ENCODE peak calls at places on chromosomes 13 and 19, in nine cellular contexts. One of them, this sample, is unnamed.

GRCh38 chr19:34667349-34668076 is 9.4 kb downstream of the SCGB2B2 start:
- DNase-seq in ovary: no peak
- DNase-seq in breast epithelium: no peak
- DNase-seq in esophagus muscularis mucosa: no peak
- DNase-seq in effector memory CD4-positive, alpha-beta T cell: no peak
- DNase-seq in tibial nerve: no peak
- DNase-seq in suprapubic skin: no peak
- DNase-seq in Caco-2: no peak
- DNase-seq in foreskin fibroblast: peak
- DNase-seq in this sample: peak

GRCh38 chr19:13610042-13610691 is 103.9 kb upstream of the CACNA1A start:
- DNase-seq in ovary: no peak
- DNase-seq in breast epithelium: no peak
- DNase-seq in esophagus muscularis mucosa: no peak
- DNase-seq in effector memory CD4-positive, alpha-beta T cell: no peak
- DNase-seq in tibial nerve: no peak
- DNase-seq in suprapubic skin: no peak
- DNase-seq in Caco-2: no peak
- DNase-seq in foreskin fibroblast: no peak
- DNase-seq in this sample: no peak

GRCh38 chr19:1525343-1525742 is 1.5 kb downstream of the PLK5 start:
- DNase-seq in ovary: no peak
- DNase-seq in breast epithelium: no peak
- DNase-seq in esophagus muscularis mucosa: no peak
- DNase-seq in effector memory CD4-positive, alpha-beta T cell: no peak
- DNase-seq in tibial nerve: no peak
- DNase-seq in suprapubic skin: no peak
- DNase-seq in Caco-2: no peak
- DNase-seq in foreskin fibroblast: no peak
- DNase-seq in this sample: no peak

GRCh38 chr13:100235311-100235901 is 146.5 kb downstream of the PCCA start:
- DNase-seq in ovary: no peak
- DNase-seq in breast epithelium: no peak
- DNase-seq in esophagus muscularis mucosa: no peak
- DNase-seq in effector memory CD4-positive, alpha-beta T cell: no peak
- DNase-seq in tibial nerve: peak
- DNase-seq in suprapubic skin: no peak
- DNase-seq in Caco-2: no peak
- DNase-seq in foreskin fibroblast: peak
- DNase-seq in this sample: peak

GRCh38 chr13:63605962-63606361 is 2190.3 kb upstream of the PCDH20 start:
- DNase-seq in ovary: no peak
- DNase-seq in breast epithelium: no peak
- DNase-seq in esophagus muscularis mucosa: no peak
- DNase-seq in effector memory CD4-positive, alpha-beta T cell: no peak
- DNase-seq in tibial nerve: no peak
- DNase-seq in suprapubic skin: no peak
- DNase-seq in Caco-2: no peak
- DNase-seq in foreskin fibroblast: peak
- DNase-seq in this sample: peak

GRCh38 chr13:112760440-112760839 is 70.6 kb downstream of the ATP11A start:
- DNase-seq in ovary: no peak
- DNase-seq in breast epithelium: no peak
- DNase-seq in esophagus muscularis mucosa: no peak
- DNase-seq in effector memory CD4-positive, alpha-beta T cell: no peak
- DNase-seq in tibial nerve: no peak
- DNase-seq in suprapubic skin: no peak
- DNase-seq in Caco-2: no peak
- DNase-seq in foreskin fibroblast: peak
- DNase-seq in this sample: no peak

GRCh38 chr19:47353307-47353712 is 4.2 kb downstream of the DHX34 start:
- DNase-seq in ovary: no peak
- DNase-seq in breast epithelium: no peak
- DNase-seq in esophagus muscularis mucosa: no peak
- DNase-seq in effector memory CD4-positive, alpha-beta T cell: no peak
- DNase-seq in tibial nerve: no peak
- DNase-seq in suprapubic skin: no peak
- DNase-seq in Caco-2: no peak
- DNase-seq in foreskin fibroblast: no peak
- DNase-seq in this sample: no peak

GRCh38 chr19:57245959-57246358 is 5.5 kb downstream of the ZNF805 start:
- DNase-seq in ovary: no peak
- DNase-seq in breast epithelium: no peak
- DNase-seq in esophagus muscularis mucosa: peak
- DNase-seq in effector memory CD4-positive, alpha-beta T cell: no peak
- DNase-seq in tibial nerve: no peak
- DNase-seq in suprapubic skin: no peak
- DNase-seq in Caco-2: no peak
- DNase-seq in foreskin fibroblast: no peak
- DNase-seq in this sample: no peak

GRCh38 chr13:35789335-35790166 is 313.1 kb upstream of the MAB21L1 start:
- DNase-seq in ovary: no peak
- DNase-seq in breast epithelium: no peak
- DNase-seq in esophagus muscularis mucosa: no peak
- DNase-seq in effector memory CD4-positive, alpha-beta T cell: no peak
- DNase-seq in tibial nerve: no peak
- DNase-seq in suprapubic skin: no peak
- DNase-seq in Caco-2: no peak
- DNase-seq in foreskin fibroblast: no peak
- DNase-seq in this sample: no peak

GRCh38 chr19:511101-511841 is 4.0 kb downstream of the TPGS1 start:
- DNase-seq in ovary: no peak
- DNase-seq in breast epithelium: no peak
- DNase-seq in esophagus muscularis mucosa: no peak
- DNase-seq in effector memory CD4-positive, alpha-beta T cell: peak
- DNase-seq in tibial nerve: no peak
- DNase-seq in suprapubic skin: no peak
- DNase-seq in Caco-2: no peak
- DNase-seq in foreskin fibroblast: no peak
- DNase-seq in this sample: no peak

GRCh38 chr19:54430306-54431254 is 15.3 kb downstream of the TTYH1 start:
- DNase-seq in ovary: peak
- DNase-seq in breast epithelium: no peak
- DNase-seq in esophagus muscularis mucosa: no peak
- DNase-seq in effector memory CD4-positive, alpha-beta T cell: no peak
- DNase-seq in tibial nerve: no peak
- DNase-seq in suprapubic skin: peak
- DNase-seq in Caco-2: peak
- DNase-seq in foreskin fibroblast: no peak
- DNase-seq in this sample: no peak

GRCh38 chr19:41897820-41898219 is 14.8 kb downstream of the ARHGEF1 start:
- DNase-seq in ovary: no peak
- DNase-seq in breast epithelium: no peak
- DNase-seq in esophagus muscularis mucosa: no peak
- DNase-seq in effector memory CD4-positive, alpha-beta T cell: no peak
- DNase-seq in tibial nerve: no peak
- DNase-seq in suprapubic skin: no peak
- DNase-seq in Caco-2: no peak
- DNase-seq in foreskin fibroblast: no peak
- DNase-seq in this sample: no peak

GRCh38 chr19:31783592-31783991 is 434.4 kb upstream of the TSHZ3 start:
- DNase-seq in ovary: no peak
- DNase-seq in breast epithelium: no peak
- DNase-seq in esophagus muscularis mucosa: no peak
- DNase-seq in effector memory CD4-positive, alpha-beta T cell: no peak
- DNase-seq in tibial nerve: no peak
- DNase-seq in suprapubic skin: no peak
- DNase-seq in Caco-2: no peak
- DNase-seq in foreskin fibroblast: no peak
- DNase-seq in this sample: no peak

GRCh38 chr13:50732712-50733111 is 110.8 kb downstream of the DLEU7 start:
- DNase-seq in ovary: no peak
- DNase-seq in breast epithelium: no peak
- DNase-seq in esophagus muscularis mucosa: no peak
- DNase-seq in effector memory CD4-positive, alpha-beta T cell: no peak
- DNase-seq in tibial nerve: no peak
- DNase-seq in suprapubic skin: no peak
- DNase-seq in Caco-2: no peak
- DNase-seq in foreskin fibroblast: peak
- DNase-seq in this sample: peak

GRCh38 chr19:16141043-16141442 is 2.4 kb upstream of the HSH2D start:
- DNase-seq in ovary: no peak
- DNase-seq in breast epithelium: no peak
- DNase-seq in esophagus muscularis mucosa: no peak
- DNase-seq in effector memory CD4-positive, alpha-beta T cell: no peak
- DNase-seq in tibial nerve: no peak
- DNase-seq in suprapubic skin: no peak
- DNase-seq in Caco-2: no peak
- DNase-seq in foreskin fibroblast: no peak
- DNase-seq in this sample: no peak

GRCh38 chr13:100128373-100128772 is 39.5 kb downstream of the PCCA start:
- DNase-seq in ovary: no peak
- DNase-seq in breast epithelium: no peak
- DNase-seq in esophagus muscularis mucosa: no peak
- DNase-seq in effector memory CD4-positive, alpha-beta T cell: no peak
- DNase-seq in tibial nerve: no peak
- DNase-seq in suprapubic skin: no peak
- DNase-seq in Caco-2: no peak
- DNase-seq in foreskin fibroblast: peak
- DNase-seq in this sample: peak

GRCh38 chr19:45114116-45114515 is 21.1 kb downstream of the PPP1R37 start:
- DNase-seq in ovary: no peak
- DNase-seq in breast epithelium: no peak
- DNase-seq in esophagus muscularis mucosa: no peak
- DNase-seq in effector memory CD4-positive, alpha-beta T cell: no peak
- DNase-seq in tibial nerve: no peak
- DNase-seq in suprapubic skin: no peak
- DNase-seq in Caco-2: no peak
- DNase-seq in foreskin fibroblast: no peak
- DNase-seq in this sample: no peak

GRCh38 chr19:52188822-52189744 is 769 bp upstream of the PPP2R1A start:
- DNase-seq in ovary: peak
- DNase-seq in breast epithelium: peak
- DNase-seq in esophagus muscularis mucosa: peak
- DNase-seq in effector memory CD4-positive, alpha-beta T cell: no peak
- DNase-seq in tibial nerve: peak
- DNase-seq in suprapubic skin: peak
- DNase-seq in Caco-2: peak
- DNase-seq in foreskin fibroblast: no peak
- DNase-seq in this sample: no peak

GRCh38 chr19:36797786-36798108 is 25.1 kb upstream of the ZNF850 start:
- DNase-seq in ovary: no peak
- DNase-seq in breast epithelium: no peak
- DNase-seq in esophagus muscularis mucosa: no peak
- DNase-seq in effector memory CD4-positive, alpha-beta T cell: no peak
- DNase-seq in tibial nerve: no peak
- DNase-seq in suprapubic skin: no peak
- DNase-seq in Caco-2: no peak
- DNase-seq in foreskin fibroblast: no peak
- DNase-seq in this sample: no peak

GRCh38 chr19:36796714-36796999 is 24.1 kb upstream of the ZNF850 start:
- DNase-seq in ovary: no peak
- DNase-seq in breast epithelium: no peak
- DNase-seq in esophagus muscularis mucosa: no peak
- DNase-seq in effector memory CD4-positive, alpha-beta T cell: no peak
- DNase-seq in tibial nerve: no peak
- DNase-seq in suprapubic skin: no peak
- DNase-seq in Caco-2: no peak
- DNase-seq in foreskin fibroblast: no peak
- DNase-seq in this sample: no peak
- H3K4me3 ChIP-seq in ovary: peak
- H3K4me3 ChIP-seq in breast epithelium: peak
- H3K4me3 ChIP-seq in esophagus muscularis mucosa: peak
- H3K4me3 ChIP-seq in effector memory CD4-positive, alpha-beta T cell: peak
- H3K4me3 ChIP-seq in tibial nerve: peak
- H3K4me3 ChIP-seq in suprapubic skin: peak
- H3K4me3 ChIP-seq in Caco-2: no peak
- H3K4me3 ChIP-seq in foreskin fibroblast: peak
- H3K4me3 ChIP-seq in this sample: peak

DNA sequence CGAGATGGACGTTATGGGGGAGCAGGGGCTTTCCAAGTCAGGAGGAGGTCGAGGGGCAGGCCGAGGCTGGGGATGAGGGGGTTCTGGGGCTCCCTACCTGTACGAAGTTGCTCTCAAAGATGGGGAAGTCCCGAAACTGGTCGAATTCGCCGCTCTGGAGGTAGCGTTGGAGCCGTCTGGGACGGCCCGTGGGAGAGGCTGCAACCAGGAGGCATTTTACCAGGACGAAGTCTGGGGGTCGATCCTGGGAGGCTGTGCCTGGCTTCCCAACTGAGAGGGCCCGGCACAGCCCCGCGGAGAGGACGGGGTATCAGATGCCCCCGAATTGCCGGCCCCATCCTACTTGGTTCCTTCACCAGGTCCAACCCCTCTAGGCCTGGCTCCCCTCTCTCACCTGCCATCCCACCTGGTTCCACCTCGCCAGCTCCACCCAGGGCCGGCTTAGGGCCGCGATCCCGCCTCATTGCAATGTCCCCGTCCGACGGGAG is 527 bp upstream of the EMC10 start:
- DNase-seq in ovary: no peak
- DNase-seq in breast epithelium: no peak
- DNase-seq in esophagus muscularis mucosa: no peak
- DNase-seq in effector memory CD4-positive, alpha-beta T cell: no peak
- DNase-seq in tibial nerve: no peak
- DNase-seq in suprapubic skin: no peak
- DNase-seq in Caco-2: no peak
- DNase-seq in foreskin fibroblast: no peak
- DNase-seq in this sample: no peak
- H3K4me3 ChIP-seq in ovary: peak
- H3K4me3 ChIP-seq in breast epithelium: peak
- H3K4me3 ChIP-seq in esophagus muscularis mucosa: peak
- H3K4me3 ChIP-seq in effector memory CD4-positive, alpha-beta T cell: no peak
- H3K4me3 ChIP-seq in tibial nerve: peak
- H3K4me3 ChIP-seq in suprapubic skin: peak
- H3K4me3 ChIP-seq in Caco-2: no peak
- H3K4me3 ChIP-seq in foreskin fibroblast: peak
- H3K4me3 ChIP-seq in this sample: peak

DNA sequence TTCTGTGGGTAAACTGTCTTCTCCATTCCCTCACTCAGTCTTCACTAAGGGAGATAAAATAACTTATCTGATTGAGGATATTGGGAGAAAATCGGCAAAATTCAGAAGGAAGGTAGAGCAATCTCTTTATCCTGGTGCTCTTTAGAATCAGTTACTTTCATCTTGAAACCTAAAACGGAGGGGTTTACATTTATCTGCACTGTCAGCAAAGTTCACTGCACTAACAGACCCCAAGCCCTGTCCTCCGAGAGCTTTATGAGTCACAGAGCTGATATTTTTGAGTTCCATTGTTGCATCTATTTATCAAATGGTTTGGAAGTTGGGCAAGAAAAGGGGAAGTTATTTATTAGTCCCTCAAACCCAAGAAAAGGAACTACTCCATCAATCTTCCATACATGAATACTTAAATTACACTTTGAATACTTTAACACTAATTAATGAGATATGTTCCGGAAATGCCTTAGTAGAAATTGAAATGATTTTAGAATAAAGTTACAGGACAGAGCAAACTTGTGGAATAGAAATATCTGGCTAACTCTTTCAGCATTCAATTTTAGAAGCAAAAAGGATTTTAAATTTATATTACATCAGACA is 55.5 kb downstream of the EDNRB start:
- DNase-seq in ovary: no peak
- DNase-seq in breast epithelium: no peak
- DNase-seq in esophagus muscularis mucosa: no peak
- DNase-seq in effector memory CD4-positive, alpha-beta T cell: no peak
- DNase-seq in tibial nerve: no peak
- DNase-seq in suprapubic skin: no peak
- DNase-seq in Caco-2: no peak
- DNase-seq in foreskin fibroblast: no peak
- DNase-seq in this sample: no peak
- H3K4me3 ChIP-seq in ovary: no peak
- H3K4me3 ChIP-seq in breast epithelium: no peak
- H3K4me3 ChIP-seq in esophagus muscularis mucosa: no peak
- H3K4me3 ChIP-seq in effector memory CD4-positive, alpha-beta T cell: no peak
- H3K4me3 ChIP-seq in tibial nerve: no peak
- H3K4me3 ChIP-seq in suprapubic skin: no peak
- H3K4me3 ChIP-seq in Caco-2: no peak
- H3K4me3 ChIP-seq in foreskin fibroblast: no peak
- H3K4me3 ChIP-seq in this sample: no peak

GRCh38 chr13:24877531-24877930 is 113.6 kb downstream of the RNF17 start:
- DNase-seq in ovary: no peak
- DNase-seq in breast epithelium: no peak
- DNase-seq in esophagus muscularis mucosa: no peak
- DNase-seq in effector memory CD4-positive, alpha-beta T cell: no peak
- DNase-seq in tibial nerve: no peak
- DNase-seq in suprapubic skin: no peak
- DNase-seq in Caco-2: no peak
- DNase-seq in foreskin fibroblast: no peak
- DNase-seq in this sample: no peak
- H3K4me3 ChIP-seq in ovary: no peak
- H3K4me3 ChIP-seq in breast epithelium: no peak
- H3K4me3 ChIP-seq in esophagus muscularis mucosa: no peak
- H3K4me3 ChIP-seq in effector memory CD4-positive, alpha-beta T cell: no peak
- H3K4me3 ChIP-seq in tibial nerve: no peak
- H3K4me3 ChIP-seq in suprapubic skin: no peak
- H3K4me3 ChIP-seq in Caco-2: no peak
- H3K4me3 ChIP-seq in foreskin fibroblast: no peak
- H3K4me3 ChIP-seq in this sample: no peak

This sample was measured in skeletal muscle cell.